ENCODE peak calls at places on chromosomes 11 and 22, in four cellular contexts. P, W, F and H are unnamed samples.

GRCh38 chr11:33109242-33109641 is 52.0 kb downstream of the CSTF3 start:
- DNase-seq in P (no peak), W (no peak), F (no peak), H (no peak)

GRCh38 chr22:47198801-47199251 is 436.4 kb downstream of the TBC1D22A start:
- DNase-seq in P (peak), W (no peak), F (no peak), H (no peak)

GRCh38 chr11:74417379-74417804 is 19.2 kb upstream of the PGM2L1 start:
- DNase-seq in P (no peak), W (no peak), F (no peak), H (peak)

GRCh38 chr11:10747733-10748132 is 3.3 kb upstream of the CTR9 start:
- DNase-seq in P (no peak), W (no peak), F (no peak), H (no peak)

GRCh38 chr22:50074551-50075042 is 10.6 kb downstream of the MLC1 start:
- DNase-seq in P (no peak), W (no peak), F (no peak), H (no peak)

GRCh38 chr22:36325163-36326031 is 62.4 kb downstream of the MYH9 start:
- DNase-seq in P (peak), W (no peak), F (no peak), H (no peak)

GRCh38 chr11:36333897-36334296 is 37.8 kb downstream of the PRR5L start:
- DNase-seq in P (no peak), W (no peak), F (no peak), H (peak)

GRCh38 chr11:77324508-77324907 is 23.0 kb upstream of the GDPD4 start:
- DNase-seq in P (no peak), W (no peak), F (no peak), H (no peak)

GRCh38 chr22:23750744-23751440 is at the start of gene ZNF70:
- DNase-seq in P (peak), W (peak), F (peak), H (peak)

GRCh38 chr22:41021039-41021654 is 70.0 kb downstream of the RBX1 start:
- DNase-seq in P (peak), W (no peak), F (peak), H (peak)